ENCODE peak calls at places on chromosomes 2 and 18, in six cellular contexts. Y, W, U, A, Q and V are unnamed samples.

GRCh38 chr2:186328848-186329247 is 157.2 kb upstream of the ZC3H15 start:
- DNase-seq in Y (no peak), U (no peak), A (no peak), Q (no peak), W (no peak), V (peak)

GRCh38 chr18:6571239-6571602 is 156.5 kb upstream of the L3MBTL4 start:
- DNase-seq in Q (no peak), U (no peak), A (no peak), W (no peak), Y (no peak), V (no peak)

GRCh38 chr18:47775961-47776360 is 154.5 kb downstream of the SMAD2 start:
- DNase-seq in U (no peak), W (no peak), Y (no peak), A (no peak), Q (no peak), V (peak)

GRCh38 chr2:216551234-216551633 is 52.6 kb downstream of the RPL37A start:
- DNase-seq in U (no peak), A (no peak), Q (no peak), W (no peak), Y (peak), V (no peak)

GRCh38 chr2:238669581-238670340 is 178.1 kb upstream of the TWIST2 start:
- DNase-seq in Y (no peak), A (no peak), W (no peak), Q (no peak), U (no peak), V (no peak)

GRCh38 chr2:237073552-237073951 is 12.1 kb upstream of the COPS8 start:
- DNase-seq in A (no peak), Y (no peak), U (no peak), W (no peak), Q (no peak), V (no peak)

GRCh38 chr2:43798300-43798699 is 24.5 kb downstream of the DYNC2LI1 start:
- DNase-seq in Q (no peak), U (no peak), A (no peak), W (no peak), Y (no peak), V (no peak)

GRCh38 chr2:193743089-193743488 is 1548.4 kb upstream of the TMEFF2 start:
- DNase-seq in A (no peak), W (no peak), U (no peak), Y (no peak), Q (no peak), V (no peak)

GRCh38 chr2:184596819-184597411 is 1.4 kb upstream of the ZNF804A start:
- DNase-seq in U (no peak), W (no peak), Q (no peak), A (no peak), Y (no peak), V (peak)

GRCh38 chr2:11722249-11723060 is 24.0 kb upstream of the LPIN1 start:
- DNase-seq in Q (no peak), A (no peak), Y (no peak), W (no peak), U (no peak), V (no peak)

GRCh38 chr2:72147303-72147970 is at the start of gene CYP26B1:
- DNase-seq in U (peak), Y (no peak), Q (peak), A (peak), W (peak), V (no peak)

GRCh38 chr2:128391679-128392078 is 73.0 kb upstream of the HS6ST1 start:
- DNase-seq in Q (no peak), Y (no peak), A (no peak), U (no peak), W (no peak), V (no peak)

GRCh38 chr2:221372156-221372870 is 199.8 kb downstream of the EPHA4 start:
- DNase-seq in Y (no peak), A (peak), U (no peak), W (no peak), Q (no peak), V (no peak)
- TF ChIP-seq CTCF in Y (peak), A (peak), U (no peak), W (no peak), Q (no peak), V (peak)

GRCh38 chr2:96117701-96118588 is 1.6 kb upstream of the ADRA2B start:
- DNase-seq in W (peak), Y (no peak), A (no peak), Q (no peak), U (no peak), V (no peak)
- TF ChIP-seq CTCF in W (no peak), Y (no peak), A (no peak), Q (no peak), U (no peak), V (no peak)

GRCh38 chr2:101982630-101983029 is 9.1 kb upstream of the IL1R2 start:
- DNase-seq in W (no peak), Q (no peak), U (no peak), A (no peak), Y (no peak), V (no peak)

GRCh38 chr2:101983486-101983885 is 8.3 kb upstream of the IL1R2 start:
- DNase-seq in Y (peak), W (no peak), U (no peak), Q (no peak), A (no peak), V (no peak)

GRCh38 chr2:101985101-101985792 is 6.5 kb upstream of the IL1R2 start:
- DNase-seq in Y (no peak), A (no peak), W (no peak), U (no peak), Q (no peak), V (no peak)

GRCh38 chr2:101984656-101985055 is 7.1 kb upstream of the IL1R2 start:
- DNase-seq in W (no peak), Y (no peak), U (no peak), Q (no peak), A (no peak), V (no peak)

DNA sequence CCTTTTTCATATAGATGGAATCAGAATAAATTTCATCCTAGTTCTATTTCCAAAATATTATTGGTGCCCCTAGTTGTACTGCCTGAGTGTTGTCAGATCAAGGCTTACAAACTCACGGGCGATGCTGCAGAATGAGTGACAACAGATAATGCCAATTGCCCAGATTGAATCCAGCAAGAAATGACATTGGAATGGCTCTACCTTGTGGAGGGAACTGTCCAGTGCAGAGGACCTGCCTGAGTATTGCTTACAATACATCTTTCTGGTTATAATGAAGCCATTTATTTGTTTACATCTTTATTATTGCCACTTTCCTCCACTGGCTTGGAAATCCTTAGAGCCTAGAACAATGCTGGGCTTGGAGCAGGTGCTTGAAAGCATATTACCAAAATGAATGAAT is 7.8 kb upstream of the IL1R2 start:
- DNase-seq in Y (no peak), U (no peak), Q (no peak), W (no peak), A (no peak), V (no peak)
- TF ChIP-seq CTCF in Y (peak), U (peak), Q (no peak), W (peak), A (no peak), V (peak)

GRCh38 chr2:69743847-69744264 is 1.9 kb downstream of the ANXA4 start:
- DNase-seq in Q (peak), U (no peak), A (no peak), Y (no peak), W (no peak), V (no peak)

GRCh38 chr2:69735696-69736095 is 6.2 kb upstream of the ANXA4 start:
- DNase-seq in U (peak), A (no peak), W (no peak), Q (peak), Y (no peak), V (no peak)

GRCh38 chr2:69742170-69742952 is 427 bp downstream of the ANXA4 start:
- DNase-seq in W (no peak), Q (peak), U (peak), A (no peak), Y (no peak), V (no peak)

GRCh38 chr2:69744456-69744855 is 2.5 kb downstream of the ANXA4 start:
- DNase-seq in A (no peak), W (no peak), Y (no peak), Q (no peak), U (no peak), V (no peak)

DNA sequence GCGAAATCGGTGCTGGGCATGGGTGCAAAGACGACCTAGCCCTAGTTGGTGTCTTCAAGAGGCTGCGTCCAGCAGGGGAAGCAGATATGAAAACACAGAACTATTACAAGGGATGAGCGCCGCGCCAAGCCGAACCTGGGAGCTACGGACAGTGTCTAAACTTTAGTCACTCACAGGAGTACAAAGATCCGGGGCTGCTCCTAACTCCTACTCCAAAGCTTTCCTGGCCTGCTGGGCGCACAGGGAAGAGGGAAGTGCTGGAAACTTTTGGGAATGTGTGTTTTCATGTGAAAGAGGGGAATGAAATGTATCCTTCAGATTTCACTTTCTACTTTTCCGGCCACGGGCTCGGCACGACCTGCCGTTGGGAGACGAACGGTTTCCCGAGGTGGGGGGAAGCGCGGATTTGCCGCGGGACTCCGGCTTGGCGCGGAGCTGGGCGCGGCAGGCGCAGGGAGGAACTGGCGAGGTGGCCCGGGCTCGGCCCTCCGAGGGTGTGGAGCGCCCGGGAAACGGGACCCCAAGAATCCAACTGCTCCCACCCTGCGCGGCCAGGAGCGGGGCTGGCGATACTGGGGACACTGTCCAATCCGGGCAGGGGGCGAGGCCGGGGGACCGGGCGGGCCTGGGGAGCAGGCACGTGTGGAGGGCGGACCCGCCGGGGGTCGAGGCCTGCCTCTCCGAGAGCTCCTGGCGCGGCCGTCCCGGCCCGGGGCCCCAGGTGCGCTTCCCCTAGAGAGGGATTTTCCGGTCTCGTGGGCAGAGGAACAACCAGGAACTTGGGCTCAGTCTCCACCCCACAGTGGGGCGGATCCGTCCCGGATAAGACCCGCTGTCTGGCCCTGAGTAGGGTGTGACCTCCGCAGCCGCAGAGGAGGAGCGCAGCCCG is at the start of gene ANXA4:
- DNase-seq in A (peak), Y (peak), U (peak), W (peak), Q (peak), V (peak)
- TF ChIP-seq CTCF in A (no peak), Y (peak), U (no peak), W (no peak), Q (no peak), V (peak)